ENCODE peak calls at places on chromosome 17, in ten cellular contexts. U is hypothalamus; Y is germinal center; T is caudate nucleus; S is NCI-H2081; F is heart left ventricle; B is T-cell; H is foreskin fibroblast; D is activated naive CD8-positive, alpha-beta T cell treated with anti-CD3 and anti-CD28 coated beads, Interleukin-2, amount 50 U/mL, for 24 hours; J is left cardiac atrium. W is an unnamed sample.

GRCh38 chr17:45319239-45319703 is 2.5 kb upstream of the MAP3K14 start:
- DNase-seq in J (no peak), Y (no peak), D (no peak), H (peak), T (peak), B (no peak), F (no peak), U (no peak), S (no peak), W (no peak)

GRCh38 chr17:64698725-64699124 is 36.6 kb upstream of the SMURF2 start:
- DNase-seq in Y (no peak), D (no peak), J (no peak), B (no peak), S (no peak), F (no peak), T (no peak), U (no peak), H (peak), W (no peak)

GRCh38 chr17:45246861-45247428 is 14.9 kb downstream of the SPATA32 start:
- DNase-seq in T (no peak), F (no peak), Y (peak), B (peak), U (no peak), J (no peak), D (peak), S (no peak), H (peak), W (peak)

GRCh38 chr17:57584050-57584551 is 161.0 kb downstream of the CCDC182 start:
- DNase-seq in S (no peak), D (no peak), H (peak), J (no peak), U (no peak), Y (no peak), F (no peak), T (no peak), B (no peak), W (no peak)

GRCh38 chr17:49003557-49004511 is 6.6 kb downstream of the IGF2BP1 start:
- DNase-seq in T (no peak), J (no peak), D (peak), F (no peak), B (no peak), H (peak), U (no peak), S (no peak), Y (no peak), W (peak)

GRCh38 chr17:82019905-82020873 is 2.5 kb downstream of the CENPX start:
- DNase-seq in F (peak), H (peak), S (peak), U (no peak), T (no peak), Y (peak), J (peak), D (peak), B (peak), W (peak)

GRCh38 chr17:82838386-82839063 is 1.3 kb downstream of the ZNF750 start:
- DNase-seq in H (peak), J (peak), F (peak), B (no peak), S (no peak), Y (no peak), T (no peak), D (no peak), U (no peak), W (no peak)

GRCh38 chr17:27319536-27320221 is 25.8 kb downstream of the WSB1 start:
- DNase-seq in D (no peak), Y (no peak), B (no peak), S (no peak), H (peak), F (peak), J (peak), U (peak), T (peak), W (no peak)

GRCh38 chr17:50079334-50080095 is 15.6 kb upstream of the PDK2 start:
- DNase-seq in J (no peak), Y (peak), S (no peak), D (peak), U (no peak), B (no peak), T (no peak), H (peak), F (no peak), W (peak)

GRCh38 chr17:74336307-74336706 is 10.3 kb downstream of the KIF19 start:
- DNase-seq in J (no peak), T (no peak), Y (no peak), F (no peak), H (no peak), B (no peak), U (no peak), S (no peak), D (no peak), W (no peak)

GRCh38 chr17:36464765-36465088 is 21.8 kb upstream of the ZNHIT3 start:
- DNase-seq in H (no peak), J (no peak), D (no peak), T (no peak), U (no peak), Y (no peak), S (no peak), F (no peak), B (no peak), W (no peak)